ENCODE peak calls at places on chromosomes 1 and 21, in seven cellular contexts. F is IMR-90, T is H1, A is H9, P is mesendoderm, O is neuronal stem cell, G is mesenchymal stem cell. Y is an unnamed sample.

GRCh38 chr1:63501256-63501655 is 21.8 kb downstream of the ITGB3BP start:
- DNase-seq in A (no peak), P (no peak), F (no peak), O (no peak), G (no peak), T (no peak), Y (no peak)

GRCh38 chr1:94514095-94514727 is 27.3 kb downstream of the F3 start:
- DNase-seq in O (peak), P (peak), F (peak), T (no peak), A (peak), G (peak), Y (peak)

GRCh38 chr1:211236633-211237321 is 22.4 kb upstream of the RCOR3 start:
- DNase-seq in P (no peak), A (no peak), G (peak), F (peak), O (no peak), T (no peak), Y (peak)

GRCh38 chr1:188140958-188141357 is 1312.2 kb downstream of the PLA2G4A start:
- DNase-seq in T (no peak), G (no peak), O (no peak), P (no peak), F (no peak), A (no peak), Y (no peak)

GRCh38 chr1:151211972-151212705 is 13.8 kb downstream of the PIP5K1A start:
- DNase-seq in G (peak), O (no peak), F (no peak), T (no peak), P (no peak), A (no peak), Y (peak)

GRCh38 chr1:222618880-222619321 is 1.0 kb downstream of the MIA3 start:
- DNase-seq in O (peak), A (peak), F (peak), T (no peak), G (peak), P (peak), Y (no peak)

GRCh38 chr1:147526501-147526900 is 14.8 kb upstream of the BCL9 start:
- DNase-seq in G (no peak), F (no peak), T (no peak), O (no peak), P (peak), A (no peak), Y (no peak)

GRCh38 chr1:32988665-32989064 is 24.1 kb upstream of the RNF19B start:
- DNase-seq in O (no peak), T (no peak), F (peak), A (no peak), P (no peak), G (peak), Y (no peak)

GRCh38 chr21:35170244-35170756 is 121.2 kb upstream of the RUNX1 start:
- DNase-seq in T (no peak), G (no peak), A (no peak), O (no peak), P (no peak), F (no peak), Y (no peak)

GRCh38 chr21:35172231-35172630 is 123.1 kb upstream of the RUNX1 start:
- DNase-seq in O (no peak), P (no peak), A (no peak), G (no peak), F (no peak), T (no peak), Y (no peak)

GRCh38 chr21:35169574-35169973 is 120.5 kb upstream of the RUNX1 start:
- DNase-seq in F (no peak), T (no peak), O (no peak), A (no peak), G (no peak), P (no peak), Y (no peak)

GRCh38 chr21:35170818-35171217 is 121.7 kb upstream of the RUNX1 start:
- DNase-seq in O (no peak), P (no peak), F (no peak), G (no peak), A (no peak), T (no peak), Y (no peak)

DNA sequence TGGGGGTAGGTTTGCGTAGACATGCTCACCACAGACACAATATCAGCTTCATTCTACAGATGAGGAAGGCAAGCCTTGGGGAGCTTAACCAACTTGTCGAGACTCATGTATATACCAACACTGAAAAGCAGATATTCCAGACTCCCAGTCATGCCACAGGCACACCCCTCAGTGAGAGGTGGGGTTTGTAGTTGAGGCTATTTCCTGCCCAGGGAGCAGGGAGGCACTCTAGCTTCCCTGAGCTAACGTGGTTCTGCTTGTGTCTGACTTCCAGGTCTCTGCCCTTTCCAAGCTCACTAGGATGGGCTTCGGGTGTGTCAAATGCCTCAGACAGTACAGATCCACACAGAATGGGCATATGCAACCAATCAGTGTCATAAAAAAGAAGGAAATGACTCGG is 122.3 kb upstream of the RUNX1 start:
- DNase-seq in P (no peak), G (no peak), A (no peak), F (no peak), T (no peak), O (no peak), Y (no peak)
- H2BK5ac ChIP-seq in P (no peak), G (no peak), A (no peak), F (no peak), T (no peak), O (no peak), Y (no peak)

GRCh38 chr1:19658186-19658585 is 6.5 kb upstream of the HTR6 start:
- DNase-seq in F (no peak), P (no peak), G (no peak), A (no peak), O (no peak), T (no peak), Y (no peak)

GRCh38 chr1:19656134-19656779 is 8.4 kb upstream of the HTR6 start:
- DNase-seq in P (no peak), T (no peak), O (no peak), G (no peak), A (no peak), F (no peak), Y (no peak)

GRCh38 chr1:19655718-19656080 is 9.0 kb upstream of the HTR6 start:
- DNase-seq in O (no peak), P (no peak), G (no peak), T (no peak), A (no peak), F (no peak), Y (no peak)

GRCh38 chr1:19657511-19657910 is 7.2 kb upstream of the HTR6 start:
- DNase-seq in T (no peak), A (no peak), P (no peak), O (no peak), F (no peak), G (no peak), Y (no peak)

GRCh38 chr1:19656780-19657475 is 7.7 kb upstream of the HTR6 start:
- DNase-seq in O (no peak), T (no peak), F (no peak), P (no peak), G (no peak), A (no peak), Y (no peak)
- H2BK5ac ChIP-seq in O (no peak), T (no peak), F (no peak), P (no peak), G (no peak), A (no peak), Y (no peak)

DNA sequence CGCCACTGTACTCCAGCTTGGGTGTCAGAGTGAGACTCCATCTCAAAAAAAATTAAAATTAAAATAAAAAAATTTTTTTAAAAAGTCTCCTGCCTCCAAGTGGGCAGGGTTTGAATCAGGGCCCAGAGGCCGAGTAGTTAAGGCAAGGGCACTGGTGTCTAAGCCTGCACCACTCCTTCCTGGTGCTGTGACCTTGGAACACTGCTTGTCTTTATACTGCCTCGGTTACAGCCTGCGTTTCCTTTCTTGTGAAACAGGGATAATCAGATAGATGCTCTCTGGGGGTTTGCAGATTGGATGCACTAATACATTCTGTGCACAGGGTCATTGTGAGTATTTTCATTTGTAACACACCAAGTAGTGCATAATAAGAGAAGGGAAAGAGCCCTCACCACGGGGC is 58.4 kb upstream of the EFHD2 start:
- DNase-seq in A (no peak), T (no peak), G (no peak), F (no peak), P (no peak), O (no peak), Y (no peak)
- H2BK5ac ChIP-seq in A (no peak), T (no peak), G (no peak), F (no peak), P (no peak), O (no peak), Y (no peak)

GRCh38 chr21:45302082-45303061 is 14.7 kb upstream of the POFUT2 start:
- DNase-seq in T (no peak), F (no peak), O (no peak), A (no peak), G (no peak), P (no peak), Y (no peak)
- H2BK5ac ChIP-seq in T (peak), F (no peak), O (peak), A (no peak), G (no peak), P (no peak), Y (no peak)

DNA sequence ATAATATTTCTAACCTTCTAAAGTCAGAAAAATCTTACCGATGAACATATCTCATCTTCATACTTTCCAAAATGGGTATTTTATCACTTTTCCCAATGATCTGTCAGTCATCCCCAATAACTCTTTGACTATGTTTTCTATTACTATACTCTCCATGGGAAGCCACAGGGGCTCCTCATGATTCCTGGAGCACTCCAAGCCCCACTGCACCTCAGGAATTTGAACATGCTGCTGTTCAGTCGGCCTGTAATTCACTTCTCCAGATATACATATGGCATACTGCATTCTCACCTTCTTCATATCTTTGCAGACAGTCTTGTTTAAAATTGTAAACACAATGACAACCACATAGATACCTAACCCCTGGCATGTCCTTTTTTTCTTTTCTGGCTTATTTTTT is 333.0 kb downstream of the BRINP3 start:
- DNase-seq in F (no peak), A (no peak), P (no peak), T (no peak), G (no peak), O (no peak), Y (no peak)
- H2BK5ac ChIP-seq in F (no peak), A (no peak), P (no peak), T (no peak), G (no peak), O (no peak), Y (no peak)

GRCh38 chr1:72009756-72010441 is 272.4 kb downstream of the NEGR1 start:
- DNase-seq in O (no peak), G (no peak), F (no peak), A (no peak), T (no peak), P (no peak), Y (no peak)
- H2BK5ac ChIP-seq in O (no peak), G (no peak), F (no peak), A (no peak), T (no peak), P (no peak), Y (no peak)

GRCh38 chr1:84862810-84863251 is 30.2 kb downstream of the LPAR3 start:
- DNase-seq in G (no peak), P (no peak), F (no peak), A (no peak), O (no peak), T (no peak), Y (no peak)
- H2BK5ac ChIP-seq in G (no peak), P (no peak), F (no peak), A (no peak), O (no peak), T (no peak), Y (no peak)

GRCh38 chr1:16625497-16626408 is 12.4 kb upstream of the NBPF1 start:
- DNase-seq in F (no peak), O (no peak), T (no peak), G (no peak), P (no peak), A (peak), Y (no peak)
- H2BK5ac ChIP-seq in F (no peak), O (peak), T (peak), G (no peak), P (no peak), A (no peak), Y (no peak)

Y was measured in trophoblast cell.